ENCODE peak calls at places on chromosomes 13 and 19, in five cellular contexts. One of them, this sample, is unnamed.

GRCh38 chr19:18392417-18392816 is 5.0 kb downstream of the LRRC25 start:
- DNase-seq in ELR: no peak
- DNase-seq in mucosa of gallbladder: peak
- DNase-seq in stimulated activated CD8-positive, alpha-beta memory T cell treated with anti-CD3 and anti-CD28 coated beads, Interleukin-4, amount 100 ng/mL, for 1 hour: no peak
- DNase-seq in NCI-H187: no peak
- DNase-seq in this sample: no peak

GRCh38 chr19:58346961-58347929 is 6.0 kb downstream of the A1BG start:
- DNase-seq in ELR: peak
- DNase-seq in NCI-H187: peak
- DNase-seq in stimulated activated CD8-positive, alpha-beta memory T cell treated with anti-CD3 and anti-CD28 coated beads, Interleukin-4, amount 100 ng/mL, for 1 hour: peak
- DNase-seq in mucosa of gallbladder: peak
- DNase-seq in this sample: peak

GRCh38 chr19:33472696-33473624 is 48.6 kb downstream of the PEPD start:
- DNase-seq in NCI-H187: no peak
- DNase-seq in ELR: peak
- DNase-seq in stimulated activated CD8-positive, alpha-beta memory T cell treated with anti-CD3 and anti-CD28 coated beads, Interleukin-4, amount 100 ng/mL, for 1 hour: no peak
- DNase-seq in mucosa of gallbladder: no peak
- DNase-seq in this sample: peak

GRCh38 chr13:95267662-95268369 is 33.4 kb downstream of the ABCC4 start:
- DNase-seq in ELR: peak
- DNase-seq in NCI-H187: no peak
- DNase-seq in mucosa of gallbladder: peak
- DNase-seq in stimulated activated CD8-positive, alpha-beta memory T cell treated with anti-CD3 and anti-CD28 coated beads, Interleukin-4, amount 100 ng/mL, for 1 hour: no peak
- DNase-seq in this sample: peak

GRCh38 chr19:2053601-2054389 is 2.8 kb upstream of the MKNK2 start:
- DNase-seq in ELR: no peak
- DNase-seq in NCI-H187: no peak
- DNase-seq in mucosa of gallbladder: peak
- DNase-seq in stimulated activated CD8-positive, alpha-beta memory T cell treated with anti-CD3 and anti-CD28 coated beads, Interleukin-4, amount 100 ng/mL, for 1 hour: no peak
- DNase-seq in this sample: no peak

GRCh38 chr19:42023121-42023942 is 29.3 kb upstream of the ATP1A3 start:
- DNase-seq in mucosa of gallbladder: no peak
- DNase-seq in ELR: peak
- DNase-seq in stimulated activated CD8-positive, alpha-beta memory T cell treated with anti-CD3 and anti-CD28 coated beads, Interleukin-4, amount 100 ng/mL, for 1 hour: no peak
- DNase-seq in NCI-H187: no peak
- DNase-seq in this sample: peak

GRCh38 chr13:99984463-99985242 is 3.1 kb downstream of the ZIC2 start:
- DNase-seq in NCI-H187: no peak
- DNase-seq in ELR: no peak
- DNase-seq in mucosa of gallbladder: no peak
- DNase-seq in stimulated activated CD8-positive, alpha-beta memory T cell treated with anti-CD3 and anti-CD28 coated beads, Interleukin-4, amount 100 ng/mL, for 1 hour: no peak
- DNase-seq in this sample: no peak

GRCh38 chr13:49667773-49668172 is 23.5 kb downstream of the EBPL start:
- DNase-seq in NCI-H187: no peak
- DNase-seq in stimulated activated CD8-positive, alpha-beta memory T cell treated with anti-CD3 and anti-CD28 coated beads, Interleukin-4, amount 100 ng/mL, for 1 hour: no peak
- DNase-seq in ELR: peak
- DNase-seq in mucosa of gallbladder: no peak
- DNase-seq in this sample: no peak

GRCh38 chr13:73138967-73139491 is 80.2 kb downstream of the KLF5 start:
- DNase-seq in stimulated activated CD8-positive, alpha-beta memory T cell treated with anti-CD3 and anti-CD28 coated beads, Interleukin-4, amount 100 ng/mL, for 1 hour: no peak
- DNase-seq in NCI-H187: peak
- DNase-seq in ELR: no peak
- DNase-seq in mucosa of gallbladder: peak
- DNase-seq in this sample: no peak

This sample was measured in epithelial cell of esophagus.